ENCODE peak calls at places on chromosomes 5 and 9, in six cellular contexts. One of them, this sample, is unnamed.

GRCh38 chr5:32805966-32806626 is 95.0 kb downstream of the NPR3 start:
- DNase-seq in effector memory CD4-positive, alpha-beta T cell: no peak
- DNase-seq in brain microvascular endothelial cell: peak
- DNase-seq in hepatocyte: peak
- DNase-seq in neuronal stem cell: no peak
- DNase-seq in foreskin keratinocyte: peak
- DNase-seq in this sample: no peak

GRCh38 chr5:72847989-72848473 is 31.6 kb downstream of the TNPO1 start:
- DNase-seq in effector memory CD4-positive, alpha-beta T cell: peak
- DNase-seq in brain microvascular endothelial cell: peak
- DNase-seq in hepatocyte: peak
- DNase-seq in neuronal stem cell: peak
- DNase-seq in foreskin keratinocyte: peak
- DNase-seq in this sample: peak

GRCh38 chr5:19855031-19855430 is 133.0 kb downstream of the CDH18 start:
- DNase-seq in effector memory CD4-positive, alpha-beta T cell: no peak
- DNase-seq in brain microvascular endothelial cell: no peak
- DNase-seq in hepatocyte: no peak
- DNase-seq in neuronal stem cell: no peak
- DNase-seq in foreskin keratinocyte: peak
- DNase-seq in this sample: no peak

GRCh38 chr9:22446950-22447606 is 454 bp downstream of the DMRTA1 start:
- DNase-seq in effector memory CD4-positive, alpha-beta T cell: no peak
- DNase-seq in brain microvascular endothelial cell: peak
- DNase-seq in hepatocyte: peak
- DNase-seq in neuronal stem cell: peak
- DNase-seq in foreskin keratinocyte: peak
- DNase-seq in this sample: peak

GRCh38 chr5:169545762-169546161 is 37.8 kb upstream of the SPDL1 start:
- DNase-seq in effector memory CD4-positive, alpha-beta T cell: no peak
- DNase-seq in brain microvascular endothelial cell: no peak
- DNase-seq in hepatocyte: no peak
- DNase-seq in neuronal stem cell: no peak
- DNase-seq in foreskin keratinocyte: peak
- DNase-seq in this sample: peak

GRCh38 chr5:175682664-175683063 is 24.8 kb downstream of the HRH2 start:
- DNase-seq in effector memory CD4-positive, alpha-beta T cell: no peak
- DNase-seq in brain microvascular endothelial cell: no peak
- DNase-seq in hepatocyte: no peak
- DNase-seq in neuronal stem cell: no peak
- DNase-seq in foreskin keratinocyte: no peak
- DNase-seq in this sample: no peak

GRCh38 chr9:99253772-99254431 is 31.8 kb downstream of the SEC61B start:
- DNase-seq in effector memory CD4-positive, alpha-beta T cell: peak
- DNase-seq in brain microvascular endothelial cell: no peak
- DNase-seq in hepatocyte: no peak
- DNase-seq in neuronal stem cell: no peak
- DNase-seq in foreskin keratinocyte: peak
- DNase-seq in this sample: no peak

GRCh38 chr5:68279960-68280359 is 64.4 kb downstream of the PIK3R1 start:
- DNase-seq in effector memory CD4-positive, alpha-beta T cell: peak
- DNase-seq in brain microvascular endothelial cell: no peak
- DNase-seq in hepatocyte: no peak
- DNase-seq in neuronal stem cell: no peak
- DNase-seq in foreskin keratinocyte: no peak
- DNase-seq in this sample: no peak

GRCh38 chr9:72428329-72428728 is 63.3 kb upstream of the ZFAND5 start:
- DNase-seq in effector memory CD4-positive, alpha-beta T cell: no peak
- DNase-seq in brain microvascular endothelial cell: peak
- DNase-seq in hepatocyte: no peak
- DNase-seq in neuronal stem cell: no peak
- DNase-seq in foreskin keratinocyte: no peak
- DNase-seq in this sample: no peak

GRCh38 chr5:158858746-158859145 is 241.0 kb downstream of the EBF1 start:
- DNase-seq in effector memory CD4-positive, alpha-beta T cell: no peak
- DNase-seq in brain microvascular endothelial cell: no peak
- DNase-seq in hepatocyte: no peak
- DNase-seq in neuronal stem cell: no peak
- DNase-seq in foreskin keratinocyte: no peak
- DNase-seq in this sample: no peak

GRCh38 chr9:72871685-72872084 is 81.2 kb downstream of the ALDH1A1 start:
- DNase-seq in effector memory CD4-positive, alpha-beta T cell: no peak
- DNase-seq in brain microvascular endothelial cell: no peak
- DNase-seq in hepatocyte: peak
- DNase-seq in neuronal stem cell: no peak
- DNase-seq in foreskin keratinocyte: no peak
- DNase-seq in this sample: no peak

GRCh38 chr5:1670342-1670741 is 129.3 kb downstream of the MRPL36 start:
- DNase-seq in effector memory CD4-positive, alpha-beta T cell: no peak
- DNase-seq in brain microvascular endothelial cell: no peak
- DNase-seq in hepatocyte: no peak
- DNase-seq in neuronal stem cell: no peak
- DNase-seq in foreskin keratinocyte: peak
- DNase-seq in this sample: peak

GRCh38 chr9:35903049-35903448 is 3.0 kb upstream of the HRCT1 start:
- DNase-seq in effector memory CD4-positive, alpha-beta T cell: no peak
- DNase-seq in brain microvascular endothelial cell: peak
- DNase-seq in hepatocyte: peak
- DNase-seq in neuronal stem cell: no peak
- DNase-seq in foreskin keratinocyte: peak
- DNase-seq in this sample: no peak

GRCh38 chr5:180628211-180628610 is 21.2 kb downstream of the FLT4 start:
- DNase-seq in effector memory CD4-positive, alpha-beta T cell: no peak
- DNase-seq in brain microvascular endothelial cell: no peak
- DNase-seq in hepatocyte: no peak
- DNase-seq in neuronal stem cell: no peak
- DNase-seq in foreskin keratinocyte: no peak
- DNase-seq in this sample: no peak

GRCh38 chr9:134128727-134129679 is 6.9 kb upstream of the WDR5 start:
- DNase-seq in effector memory CD4-positive, alpha-beta T cell: no peak
- DNase-seq in brain microvascular endothelial cell: no peak
- DNase-seq in hepatocyte: peak
- DNase-seq in neuronal stem cell: no peak
- DNase-seq in foreskin keratinocyte: no peak
- DNase-seq in this sample: no peak

GRCh38 chr9:135989722-135990467 is 28.7 kb upstream of the UBAC1 start:
- DNase-seq in effector memory CD4-positive, alpha-beta T cell: no peak
- DNase-seq in brain microvascular endothelial cell: no peak
- DNase-seq in hepatocyte: no peak
- DNase-seq in neuronal stem cell: no peak
- DNase-seq in foreskin keratinocyte: no peak
- DNase-seq in this sample: no peak

GRCh38 chr9:95363051-95363841 is 45.7 kb upstream of the FANCC start:
- DNase-seq in effector memory CD4-positive, alpha-beta T cell: no peak
- DNase-seq in brain microvascular endothelial cell: no peak
- DNase-seq in hepatocyte: peak
- DNase-seq in neuronal stem cell: no peak
- DNase-seq in foreskin keratinocyte: no peak
- DNase-seq in this sample: no peak

GRCh38 chr5:1509346-1510085 is 14.2 kb downstream of the LPCAT1 start:
- DNase-seq in effector memory CD4-positive, alpha-beta T cell: no peak
- DNase-seq in brain microvascular endothelial cell: no peak
- DNase-seq in hepatocyte: no peak
- DNase-seq in neuronal stem cell: no peak
- DNase-seq in foreskin keratinocyte: no peak
- DNase-seq in this sample: no peak

GRCh38 chr9:20989923-20990341 is 41.5 kb downstream of the HACD4 start:
- DNase-seq in effector memory CD4-positive, alpha-beta T cell: no peak
- DNase-seq in brain microvascular endothelial cell: no peak
- DNase-seq in hepatocyte: no peak
- DNase-seq in neuronal stem cell: no peak
- DNase-seq in foreskin keratinocyte: no peak
- DNase-seq in this sample: no peak

DNA sequence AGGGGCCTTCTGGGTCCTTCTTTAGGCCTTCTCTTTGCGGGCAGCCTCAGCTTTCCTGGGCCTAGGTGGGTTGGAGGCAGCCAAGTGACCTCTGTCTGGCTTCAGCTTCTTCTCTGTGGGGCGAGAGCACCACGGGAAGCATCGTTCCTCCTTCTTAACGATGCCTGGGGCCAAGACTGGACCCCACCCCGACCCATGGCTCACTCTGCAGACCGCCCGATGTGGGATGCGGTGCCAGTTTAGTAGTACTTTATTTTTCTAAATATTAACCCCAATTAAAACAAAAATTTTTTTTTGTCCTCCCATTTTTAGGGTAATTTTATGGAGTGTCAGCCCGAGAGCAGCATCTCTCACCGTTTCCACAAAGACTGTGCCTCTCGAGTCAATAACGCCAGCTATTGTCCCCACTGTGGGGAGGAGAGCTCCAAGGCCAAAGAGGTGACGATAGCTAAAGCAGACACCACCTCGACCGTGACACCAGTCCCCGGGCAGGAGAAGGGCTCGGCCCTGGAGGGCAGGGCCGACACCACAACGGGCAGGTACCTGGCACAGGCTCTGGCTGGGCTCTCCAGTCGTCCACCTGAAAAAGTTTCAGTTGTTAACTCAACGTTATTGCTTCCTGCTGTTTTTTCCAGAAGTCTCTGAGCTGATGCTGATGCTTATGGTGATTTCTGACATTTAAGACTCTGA is 101.1 kb upstream of the CACNA1B start:
- DNase-seq in effector memory CD4-positive, alpha-beta T cell: no peak
- DNase-seq in brain microvascular endothelial cell: no peak
- DNase-seq in hepatocyte: no peak
- DNase-seq in neuronal stem cell: no peak
- DNase-seq in foreskin keratinocyte: no peak
- DNase-seq in this sample: no peak
- H3K27ac ChIP-seq in effector memory CD4-positive, alpha-beta T cell: no peak
- H3K27ac ChIP-seq in brain microvascular endothelial cell: no peak
- H3K27ac ChIP-seq in hepatocyte: no peak
- H3K27ac ChIP-seq in neuronal stem cell: no peak
- H3K27ac ChIP-seq in foreskin keratinocyte: no peak
- H3K27ac ChIP-seq in this sample: no peak

DNA sequence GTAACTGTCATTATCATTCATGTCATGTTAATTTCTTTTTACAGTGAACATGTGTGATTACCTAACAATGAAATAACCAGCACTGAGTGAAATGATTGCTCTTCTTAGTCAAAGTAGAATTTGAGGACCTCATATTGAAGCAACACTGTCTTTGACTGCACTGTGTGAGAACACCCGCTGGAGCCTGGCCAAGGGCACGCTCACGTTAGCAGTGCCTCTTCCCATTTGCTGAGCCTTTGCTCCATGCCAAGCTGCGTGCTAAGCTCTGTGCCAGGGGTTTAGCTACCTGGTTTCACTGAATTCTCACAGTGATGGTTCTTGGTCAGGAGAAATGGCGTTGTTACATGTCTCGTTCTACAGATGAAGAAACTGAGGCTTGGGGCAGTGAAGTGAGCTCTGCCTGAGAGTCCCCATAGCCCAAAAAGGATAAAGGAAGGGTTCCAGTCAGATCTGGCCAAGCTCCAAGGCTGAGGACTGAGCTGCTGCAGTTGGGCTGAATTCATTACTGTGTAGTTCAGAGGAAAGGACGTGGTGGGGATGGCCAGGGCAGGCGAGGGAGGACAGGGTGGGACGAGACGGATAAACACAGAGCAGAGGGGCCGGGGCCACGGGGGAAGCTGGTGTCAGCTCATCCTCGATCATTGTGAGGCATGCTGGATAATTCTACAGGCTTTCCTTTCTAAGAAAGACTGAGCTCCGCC is 16.6 kb downstream of the HMCN2 start:
- DNase-seq in effector memory CD4-positive, alpha-beta T cell: no peak
- DNase-seq in brain microvascular endothelial cell: no peak
- DNase-seq in hepatocyte: no peak
- DNase-seq in neuronal stem cell: no peak
- DNase-seq in foreskin keratinocyte: no peak
- DNase-seq in this sample: no peak
- H3K27ac ChIP-seq in effector memory CD4-positive, alpha-beta T cell: no peak
- H3K27ac ChIP-seq in brain microvascular endothelial cell: no peak
- H3K27ac ChIP-seq in hepatocyte: no peak
- H3K27ac ChIP-seq in neuronal stem cell: no peak
- H3K27ac ChIP-seq in foreskin keratinocyte: no peak
- H3K27ac ChIP-seq in this sample: no peak

GRCh38 chr9:87040410-87041009 is 93.2 kb upstream of the GAS1 start:
- DNase-seq in effector memory CD4-positive, alpha-beta T cell: no peak
- DNase-seq in brain microvascular endothelial cell: no peak
- DNase-seq in hepatocyte: no peak
- DNase-seq in neuronal stem cell: no peak
- DNase-seq in foreskin keratinocyte: no peak
- DNase-seq in this sample: no peak

GRCh38 chr9:87036482-87036881 is 89.2 kb upstream of the GAS1 start:
- DNase-seq in effector memory CD4-positive, alpha-beta T cell: no peak
- DNase-seq in brain microvascular endothelial cell: no peak
- DNase-seq in hepatocyte: no peak
- DNase-seq in neuronal stem cell: no peak
- DNase-seq in foreskin keratinocyte: no peak
- DNase-seq in this sample: no peak

GRCh38 chr9:87039809-87040392 is 92.6 kb upstream of the GAS1 start:
- DNase-seq in effector memory CD4-positive, alpha-beta T cell: no peak
- DNase-seq in brain microvascular endothelial cell: peak
- DNase-seq in hepatocyte: no peak
- DNase-seq in neuronal stem cell: no peak
- DNase-seq in foreskin keratinocyte: peak
- DNase-seq in this sample: peak

GRCh38 chr9:87034891-87035290 is 87.6 kb upstream of the GAS1 start:
- DNase-seq in effector memory CD4-positive, alpha-beta T cell: no peak
- DNase-seq in brain microvascular endothelial cell: no peak
- DNase-seq in hepatocyte: no peak
- DNase-seq in neuronal stem cell: no peak
- DNase-seq in foreskin keratinocyte: no peak
- DNase-seq in this sample: no peak

GRCh38 chr9:87035868-87036267 is 88.6 kb upstream of the GAS1 start:
- DNase-seq in effector memory CD4-positive, alpha-beta T cell: no peak
- DNase-seq in brain microvascular endothelial cell: no peak
- DNase-seq in hepatocyte: no peak
- DNase-seq in neuronal stem cell: no peak
- DNase-seq in foreskin keratinocyte: no peak
- DNase-seq in this sample: no peak
- H3K27ac ChIP-seq in effector memory CD4-positive, alpha-beta T cell: no peak
- H3K27ac ChIP-seq in brain microvascular endothelial cell: no peak
- H3K27ac ChIP-seq in hepatocyte: no peak
- H3K27ac ChIP-seq in neuronal stem cell: no peak
- H3K27ac ChIP-seq in foreskin keratinocyte: no peak
- H3K27ac ChIP-seq in this sample: no peak

DNA sequence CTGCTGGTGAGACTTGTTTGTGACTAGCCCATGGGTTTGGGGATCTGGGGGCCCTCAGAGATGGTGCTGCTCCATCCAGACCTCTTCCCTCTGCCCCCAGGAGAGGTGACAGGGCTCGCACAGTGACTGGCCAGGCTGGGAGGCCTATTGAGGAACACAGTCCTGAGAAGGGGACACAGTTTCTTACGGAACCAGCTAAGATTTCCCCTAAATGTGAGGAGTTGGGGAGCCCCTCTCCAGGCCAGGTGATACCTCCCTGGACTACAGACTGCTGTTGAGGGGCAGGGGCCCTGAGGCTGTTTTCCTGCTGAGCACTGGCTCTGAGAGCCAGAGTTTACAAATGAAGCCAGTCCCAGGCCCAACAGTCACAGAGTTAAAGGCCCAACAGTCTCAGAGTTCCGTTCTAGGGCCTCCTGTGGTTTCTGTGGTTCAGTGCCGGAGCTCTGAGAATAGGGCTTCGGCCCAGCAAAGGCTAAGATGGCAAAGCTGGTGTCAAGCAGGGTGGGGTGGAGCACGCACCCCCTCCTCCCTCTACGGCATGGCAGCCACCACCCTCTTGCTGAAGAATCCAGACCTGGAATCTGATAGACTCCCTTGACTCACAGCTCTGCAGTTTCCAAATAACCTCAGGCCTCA is 1.1 kb upstream of the SEMA4D start:
- DNase-seq in effector memory CD4-positive, alpha-beta T cell: no peak
- DNase-seq in brain microvascular endothelial cell: no peak
- DNase-seq in hepatocyte: no peak
- DNase-seq in neuronal stem cell: no peak
- DNase-seq in foreskin keratinocyte: no peak
- DNase-seq in this sample: no peak
- H3K27ac ChIP-seq in effector memory CD4-positive, alpha-beta T cell: peak
- H3K27ac ChIP-seq in brain microvascular endothelial cell: no peak
- H3K27ac ChIP-seq in hepatocyte: no peak
- H3K27ac ChIP-seq in neuronal stem cell: no peak
- H3K27ac ChIP-seq in foreskin keratinocyte: no peak
- H3K27ac ChIP-seq in this sample: no peak

This sample was measured in epithelial cell of prostate.